ENCODE peak calls at places on chromosomes 5 and 9, in four cellular contexts. X is midbrain, M is mesenteric fat pad, R is AG08395. U is an unnamed sample.

GRCh38 chr5:179146277-179146676 is 86.1 kb downstream of the ZNF354C start:
- DNase-seq in M (no peak), R (no peak), X (no peak), U (no peak)

GRCh38 chr5:83955916-83956315 is 235.3 kb upstream of the HAPLN1 start:
- DNase-seq in M (no peak), X (no peak), R (peak; percentile 39), U (no peak)

GRCh38 chr5:165906879-165907278 is 2384.6 kb upstream of the WWC1 start:
- DNase-seq in M (no peak), X (no peak), R (no peak), U (no peak)

GRCh38 chr5:82352146-82352791 is 74.1 kb upstream of the RPS23 start:
- DNase-seq in M (no peak), R (no peak), X (no peak), U (no peak)

GRCh38 chr9:129291041-129291501 is 113.0 kb upstream of the IER5L start:
- DNase-seq in M (peak; percentile 69), X (no peak), R (no peak), U (peak; percentile 68)

GRCh38 chr5:96426831-96427230 is 6.2 kb downstream of the PCSK1 start:
- DNase-seq in M (no peak), X (no peak), R (no peak), U (no peak)

GRCh38 chr9:32635362-32635761 is at the start of gene TAF1L:
- DNase-seq in X (no peak), R (no peak), M (no peak), U (no peak)

GRCh38 chr5:80960531-80961375 is 590 bp downstream of the RASGRF2 start:
- DNase-seq in R (no peak), X (peak; percentile 53), M (no peak), U (no peak)

GRCh38 chr5:130074820-130075219 is 170.6 kb downstream of the CHSY3 start:
- DNase-seq in M (no peak), X (no peak), R (no peak), U (no peak)

GRCh38 chr9:6911901-6912650 is 154.3 kb downstream of the KDM4C start:
- DNase-seq in M (no peak), R (no peak), X (peak; percentile 39), U (no peak)

U was measured in coronary artery.